ENCODE peak calls at places on chromosomes 2 and 18, in six cellular contexts. E, A, U, Z, S and J are unnamed samples.

GRCh38 chr18:43067570-43067969 is 47.9 kb downstream of the RIT2 start:
- ATAC-seq in E (no peak), A (no peak), U (no peak), Z (no peak), S (no peak), J (no peak)

GRCh38 chr2:142140434-142140845 is 9.6 kb upstream of the LRP1B start:
- ATAC-seq in E (peak), A (no peak), U (no peak), Z (no peak), S (no peak), J (no peak)

GRCh38 chr2:172693037-172693436 is 42.6 kb upstream of the RAPGEF4 start:
- ATAC-seq in E (peak), A (peak), U (peak), Z (peak), S (peak), J (peak)

GRCh38 chr18:78926243-78926615 is 53.4 kb upstream of the SALL3 start:
- ATAC-seq in E (no peak), A (no peak), U (no peak), Z (no peak), S (no peak), J (no peak)

GRCh38 chr2:8659735-8660492 is 21.9 kb upstream of the ID2 start:
- ATAC-seq in E (no peak), A (peak), U (no peak), Z (no peak), S (peak), J (no peak)

GRCh38 chr2:58569460-58570185 is 328.5 kb upstream of the FANCL start:
- ATAC-seq in E (no peak), A (no peak), U (peak), Z (peak), S (no peak), J (no peak)

GRCh38 chr2:223003191-223003590 is 48.8 kb upstream of the KCNE4 start:
- ATAC-seq in E (no peak), A (no peak), U (no peak), Z (no peak), S (no peak), J (no peak)

GRCh38 chr18:13450289-13451207 is 232.0 kb downstream of the LDLRAD4 start:
- ATAC-seq in E (no peak), A (no peak), U (no peak), Z (no peak), S (no peak), J (no peak)

GRCh38 chr2:121873870-121874269 is 118.4 kb downstream of the TSN start:
- ATAC-seq in E (no peak), A (no peak), U (no peak), Z (no peak), S (no peak), J (no peak)

GRCh38 chr2:240137596-240138274 is 1.6 kb upstream of the COPS9 start:
- ATAC-seq in E (no peak), A (no peak), U (no peak), Z (no peak), S (no peak), J (no peak)

GRCh38 chr2:24571828-24572442 is 80.9 kb downstream of the NCOA1 start:
- ATAC-seq in E (no peak), A (no peak), U (no peak), Z (peak), S (no peak), J (no peak)

GRCh38 chr18:56901919-56902318 is 245.0 kb upstream of the BOD1L2 start:
- ATAC-seq in E (no peak), A (no peak), U (no peak), Z (no peak), S (peak), J (no peak)

GRCh38 chr2:60979231-60979630 is 38.3 kb upstream of the PEX13 start:
- ATAC-seq in E (no peak), A (no peak), U (no peak), Z (no peak), S (no peak), J (no peak)

GRCh38 chr18:79975985-79976680 is 11.7 kb downstream of the HSBP1L1 start:
- ATAC-seq in E (no peak), A (peak), U (no peak), Z (no peak), S (peak), J (no peak)

GRCh38 chr2:196289000-196289399 is 117.6 kb upstream of the STK17B start:
- ATAC-seq in E (no peak), A (no peak), U (peak), Z (peak), S (no peak), J (no peak)

GRCh38 chr2:55151721-55152433 is 80.2 kb downstream of the CLHC1 start:
- ATAC-seq in E (no peak), A (no peak), U (no peak), Z (no peak), S (no peak), J (no peak)

GRCh38 chr2:235149240-235149641 is 197.4 kb downstream of the SH3BP4 start:
- ATAC-seq in E (no peak), A (no peak), U (no peak), Z (no peak), S (no peak), J (no peak)

GRCh38 chr2:239283961-239284801 is 116.6 kb downstream of the HDAC4 start:
- ATAC-seq in E (no peak), A (no peak), U (no peak), Z (no peak), S (no peak), J (no peak)

GRCh38 chr2:148568597-148568996 is 76.0 kb upstream of the EPC2 start:
- ATAC-seq in E (no peak), A (no peak), U (peak), Z (no peak), S (no peak), J (no peak)

GRCh38 chr2:163157411-163157810 is 318.8 kb upstream of the KCNH7 start:
- ATAC-seq in E (no peak), A (no peak), U (no peak), Z (no peak), S (no peak), J (no peak)

GRCh38 chr2:204282525-204282924 is 262.8 kb upstream of the PARD3B start:
- ATAC-seq in E (no peak), A (no peak), U (no peak), Z (no peak), S (no peak), J (no peak)

GRCh38 chr2:11033114-11033513 is 121.4 kb downstream of the KCNF1 start:
- ATAC-seq in E (no peak), A (no peak), U (no peak), Z (no peak), S (no peak), J (no peak)

GRCh38 chr2:10303174-10303633 is 500 bp downstream of the HPCAL1 start:
- ATAC-seq in E (peak), A (no peak), U (peak), Z (no peak), S (peak), J (no peak)

GRCh38 chr2:189267925-189268579 is 88.5 kb upstream of the COL5A2 start:
- ATAC-seq in E (peak), A (no peak), U (no peak), Z (no peak), S (peak), J (no peak)

GRCh38 chr2:11746807-11747459 is 501 bp downstream of the LPIN1 start:
- ATAC-seq in E (peak), A (no peak), U (no peak), Z (peak), S (peak), J (peak)

GRCh38 chr2:1459727-1460126 is 46.5 kb downstream of the TPO start:
- ATAC-seq in E (no peak), A (no peak), U (no peak), Z (no peak), S (no peak), J (no peak)

GRCh38 chr2:101428413-101429176 is 41.3 kb upstream of the CREG2 start:
- ATAC-seq in E (no peak), A (no peak), U (no peak), Z (no peak), S (no peak), J (no peak)

GRCh38 chr2:11811036-11811654 is 64.7 kb downstream of the LPIN1 start:
- ATAC-seq in E (peak), A (no peak), U (no peak), Z (no peak), S (peak), J (no peak)

GRCh38 chr18:51569153-51569552 is 371.7 kb upstream of the MEX3C start:
- ATAC-seq in E (no peak), A (peak), U (no peak), Z (no peak), S (no peak), J (no peak)

GRCh38 chr2:73892631-73893329 is at the start of gene ACTG2:
- ATAC-seq in E (no peak), A (no peak), U (no peak), Z (no peak), S (no peak), J (peak)

GRCh38 chr2:64669288-64669687 is 15.6 kb upstream of the SERTAD2 start:
- ATAC-seq in E (no peak), A (no peak), U (no peak), Z (no peak), S (no peak), J (no peak)

GRCh38 chr2:143807192-143807591 is 678.0 kb downstream of the ARHGAP15 start:
- ATAC-seq in E (no peak), A (no peak), U (no peak), Z (no peak), S (no peak), J (no peak)

GRCh38 chr2:79085382-79085781 is 2.4 kb downstream of the REG1B start:
- ATAC-seq in E (no peak), A (no peak), U (no peak), Z (no peak), S (no peak), J (no peak)

GRCh38 chr18:48607049-48607984 is 68.5 kb downstream of the CTIF start:
- ATAC-seq in E (no peak), A (peak), U (no peak), Z (no peak), S (peak), J (no peak)

GRCh38 chr2:193348055-193348454 is 1153.3 kb upstream of the TMEFF2 start:
- ATAC-seq in E (no peak), A (no peak), U (no peak), Z (no peak), S (no peak), J (no peak)

GRCh38 chr2:159275111-159275510 is 11.4 kb downstream of the WDSUB1 start:
- ATAC-seq in E (no peak), A (no peak), U (no peak), Z (no peak), S (no peak), J (no peak)

GRCh38 chr18:62796216-62796621 is 80.9 kb downstream of the PHLPP1 start:
- ATAC-seq in E (no peak), A (no peak), U (no peak), Z (no peak), S (no peak), J (no peak)